ENCODE peak calls at places on chromosome 19, in ten cellular contexts. One of them, this sample, is unnamed.

GRCh38 chr19:47124937-47125668 is 5.5 kb upstream of the SAE1 start:
- DNase-seq in endothelial cell: no peak
- DNase-seq in A549: peak; percentile 86
- DNase-seq in mesothelial cell of epicardium: no peak
- DNase-seq in HCT116: peak; percentile 85
- DNase-seq in Caco-2: peak; percentile 74
- DNase-seq in IMR-90: peak; percentile 78
- DNase-seq in fibroblast of lung: peak; percentile 69
- DNase-seq in HFFc6: peak; percentile 74
- DNase-seq in omental fat pad: no peak
- DNase-seq in this sample: no peak

GRCh38 chr19:49421039-49421877 is 2.0 kb downstream of the PTH2 start:
- DNase-seq in Caco-2: peak; percentile 87
- DNase-seq in omental fat pad: peak; percentile 40
- DNase-seq in endothelial cell: peak; percentile 69
- DNase-seq in A549: no peak
- DNase-seq in IMR-90: peak; percentile 17
- DNase-seq in HCT116: no peak
- DNase-seq in mesothelial cell of epicardium: peak; percentile 74
- DNase-seq in fibroblast of lung: peak; percentile 44
- DNase-seq in HFFc6: no peak
- DNase-seq in this sample: no peak

GRCh38 chr19:6800991-6801396 is 28.5 kb downstream of the VAV1 start:
- DNase-seq in fibroblast of lung: peak; percentile 89
- DNase-seq in A549: peak; percentile 58
- DNase-seq in mesothelial cell of epicardium: no peak
- DNase-seq in HFFc6: peak; percentile 46
- DNase-seq in IMR-90: peak; percentile 38
- DNase-seq in omental fat pad: no peak
- DNase-seq in endothelial cell: no peak
- DNase-seq in HCT116: peak; percentile 39
- DNase-seq in Caco-2: no peak
- DNase-seq in this sample: peak; percentile 19

GRCh38 chr19:42693760-42694350 is 46.4 kb downstream of the PSG3 start:
- DNase-seq in fibroblast of lung: peak; percentile 33
- DNase-seq in HFFc6: peak; percentile 39
- DNase-seq in mesothelial cell of epicardium: no peak
- DNase-seq in IMR-90: peak; percentile 46
- DNase-seq in HCT116: peak; percentile 41
- DNase-seq in A549: peak; percentile 98
- DNase-seq in omental fat pad: no peak
- DNase-seq in Caco-2: peak; percentile 69
- DNase-seq in endothelial cell: peak; percentile 57
- DNase-seq in this sample: no peak

GRCh38 chr19:48670699-48671455 is 1.9 kb downstream of the NTN5 start:
- DNase-seq in IMR-90: no peak
- DNase-seq in fibroblast of lung: no peak
- DNase-seq in HFFc6: no peak
- DNase-seq in omental fat pad: no peak
- DNase-seq in HCT116: no peak
- DNase-seq in A549: no peak
- DNase-seq in mesothelial cell of epicardium: no peak
- DNase-seq in endothelial cell: no peak
- DNase-seq in Caco-2: no peak
- DNase-seq in this sample: no peak

GRCh38 chr19:28258794-28259193 is 954.2 kb downstream of the UQCRFS1 start:
- DNase-seq in omental fat pad: no peak
- DNase-seq in A549: no peak
- DNase-seq in IMR-90: no peak
- DNase-seq in HFFc6: no peak
- DNase-seq in endothelial cell: no peak
- DNase-seq in Caco-2: no peak
- DNase-seq in HCT116: no peak
- DNase-seq in fibroblast of lung: no peak
- DNase-seq in mesothelial cell of epicardium: no peak
- DNase-seq in this sample: no peak

GRCh38 chr19:49786432-49786831 is 19.6 kb downstream of the AP2A1 start:
- DNase-seq in IMR-90: peak; percentile 53
- DNase-seq in Caco-2: peak; percentile 52
- DNase-seq in endothelial cell: no peak
- DNase-seq in HCT116: no peak
- DNase-seq in fibroblast of lung: peak; percentile 41
- DNase-seq in A549: peak; percentile 70
- DNase-seq in HFFc6: peak; percentile 35
- DNase-seq in omental fat pad: no peak
- DNase-seq in mesothelial cell of epicardium: no peak
- DNase-seq in this sample: no peak

GRCh38 chr19:1725100-1726064 is 27.9 kb upstream of the ONECUT3 start:
- DNase-seq in IMR-90: peak; percentile 28
- DNase-seq in HFFc6: no peak
- DNase-seq in mesothelial cell of epicardium: peak; percentile 55
- DNase-seq in A549: peak; percentile 85
- DNase-seq in omental fat pad: no peak
- DNase-seq in fibroblast of lung: peak; percentile 37
- DNase-seq in endothelial cell: peak; percentile 76
- DNase-seq in Caco-2: peak; percentile 72
- DNase-seq in HCT116: no peak
- DNase-seq in this sample: no peak

GRCh38 chr19:44903602-44904425 is 1.8 kb upstream of the APOE start:
- DNase-seq in endothelial cell: peak; percentile 87
- DNase-seq in Caco-2: peak; percentile 89
- DNase-seq in HCT116: no peak
- DNase-seq in IMR-90: peak; percentile 49
- DNase-seq in A549: peak; percentile 79
- DNase-seq in mesothelial cell of epicardium: peak; percentile 89
- DNase-seq in fibroblast of lung: peak; percentile 36
- DNase-seq in omental fat pad: peak; percentile 85
- DNase-seq in HFFc6: peak; percentile 38
- DNase-seq in this sample: peak; percentile 79

GRCh38 chr19:5677156-5677555 is 3.2 kb downstream of the MICOS13 start:
- DNase-seq in endothelial cell: no peak
- DNase-seq in A549: no peak
- DNase-seq in fibroblast of lung: no peak
- DNase-seq in HFFc6: no peak
- DNase-seq in IMR-90: no peak
- DNase-seq in mesothelial cell of epicardium: no peak
- DNase-seq in Caco-2: no peak
- DNase-seq in HCT116: no peak
- DNase-seq in omental fat pad: no peak
- DNase-seq in this sample: no peak

GRCh38 chr19:6056282-6056741 is 54.0 kb downstream of the RFX2 start:
- DNase-seq in A549: no peak
- DNase-seq in fibroblast of lung: no peak
- DNase-seq in endothelial cell: no peak
- DNase-seq in Caco-2: peak; percentile 70
- DNase-seq in mesothelial cell of epicardium: no peak
- DNase-seq in HFFc6: no peak
- DNase-seq in omental fat pad: peak; percentile 23
- DNase-seq in HCT116: no peak
- DNase-seq in IMR-90: no peak
- DNase-seq in this sample: peak; percentile 13

GRCh38 chr19:7926727-7927604 is 1.0 kb upstream of the CTXN1 start:
- DNase-seq in endothelial cell: no peak
- DNase-seq in HCT116: no peak
- DNase-seq in IMR-90: no peak
- DNase-seq in mesothelial cell of epicardium: no peak
- DNase-seq in HFFc6: no peak
- DNase-seq in fibroblast of lung: no peak
- DNase-seq in omental fat pad: no peak
- DNase-seq in Caco-2: no peak
- DNase-seq in A549: no peak
- DNase-seq in this sample: no peak

DNA sequence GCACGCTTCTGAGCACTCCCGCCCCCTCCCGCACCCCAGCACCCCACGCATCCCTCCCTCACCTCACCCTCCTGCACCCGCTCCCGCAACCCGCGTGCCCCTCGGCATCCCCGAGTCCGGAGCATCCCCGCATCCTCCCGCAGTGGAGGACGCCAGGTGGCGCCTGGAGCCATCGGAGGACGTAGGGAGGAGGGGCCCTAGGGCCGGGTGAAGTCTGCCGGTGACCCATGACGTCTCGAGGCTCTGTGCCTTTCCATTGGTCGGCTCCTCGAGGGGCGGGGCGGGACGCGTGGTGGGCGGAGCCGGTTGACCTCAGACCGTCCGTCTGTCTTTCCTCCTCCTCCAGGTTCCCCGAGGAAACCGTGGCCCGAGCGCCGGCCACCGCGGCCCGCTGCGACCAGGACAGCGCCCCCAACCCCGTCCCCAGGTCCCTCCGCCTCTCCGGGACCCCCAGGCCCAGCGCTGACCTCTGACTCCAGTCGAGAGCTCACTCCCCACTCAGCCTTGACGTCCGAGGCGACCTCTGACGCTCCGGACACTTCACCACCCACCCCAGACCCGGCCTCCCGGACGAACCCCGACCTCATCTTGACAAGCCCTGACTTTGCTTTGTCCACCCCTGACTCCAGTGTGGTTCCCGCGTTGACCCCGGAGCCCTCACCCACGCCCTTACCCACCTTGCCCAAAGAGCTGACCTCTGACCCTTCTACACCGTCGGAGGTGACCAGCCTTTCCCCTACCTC is 19.9 kb downstream of the SBK2 start:
- DNase-seq in endothelial cell: peak; percentile 93
- DNase-seq in IMR-90: peak; percentile 91
- DNase-seq in omental fat pad: peak; percentile 82
- DNase-seq in Caco-2: peak; percentile 97
- DNase-seq in mesothelial cell of epicardium: peak; percentile 94
- DNase-seq in fibroblast of lung: peak; percentile 81
- DNase-seq in HFFc6: peak; percentile 91
- DNase-seq in A549: peak; percentile 100
- DNase-seq in HCT116: peak; percentile 87
- DNase-seq in this sample: peak; percentile 91
- TF ChIP-seq CTCF in endothelial cell: peak; percentile 46
- TF ChIP-seq CTCF in IMR-90: peak; percentile 95
- TF ChIP-seq CTCF in omental fat pad: no peak
- TF ChIP-seq CTCF in Caco-2: peak; percentile 98
- TF ChIP-seq CTCF in mesothelial cell of epicardium: peak; percentile 71
- TF ChIP-seq CTCF in fibroblast of lung: peak; percentile 90
- TF ChIP-seq CTCF in HFFc6: peak; percentile 86
- TF ChIP-seq CTCF in A549: peak; percentile 97
- TF ChIP-seq CTCF in HCT116: peak; percentile 79
- TF ChIP-seq CTCF in this sample: peak; percentile 74

DNA sequence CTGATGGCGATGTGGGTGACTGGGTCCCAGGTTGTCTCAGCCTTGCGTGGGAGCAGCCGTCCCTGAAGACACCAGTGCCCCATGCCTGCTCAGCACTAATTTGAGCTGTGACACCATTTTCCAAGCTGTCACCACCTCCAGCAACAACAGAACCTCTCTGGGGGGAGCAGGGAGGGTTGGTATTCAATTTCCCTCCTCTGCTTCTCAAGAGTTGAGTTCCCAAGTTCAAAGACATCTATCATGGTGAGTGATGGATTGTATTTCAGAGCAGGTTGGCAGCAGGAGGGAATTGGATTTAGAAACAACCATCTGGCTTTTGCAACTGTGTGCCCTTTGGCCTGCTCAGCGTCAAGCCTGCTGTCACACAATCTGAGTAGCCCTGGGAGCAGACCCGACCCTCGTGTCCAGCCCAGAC is 46.9 kb upstream of the UQCRFS1 start:
- DNase-seq in endothelial cell: no peak
- DNase-seq in IMR-90: no peak
- DNase-seq in mesothelial cell of epicardium: no peak
- DNase-seq in omental fat pad: no peak
- DNase-seq in HFFc6: no peak
- DNase-seq in HCT116: no peak
- DNase-seq in fibroblast of lung: no peak
- DNase-seq in Caco-2: no peak
- DNase-seq in A549: no peak
- DNase-seq in this sample: no peak
- TF ChIP-seq CTCF in endothelial cell: no peak
- TF ChIP-seq CTCF in IMR-90: no peak
- TF ChIP-seq CTCF in mesothelial cell of epicardium: no peak
- TF ChIP-seq CTCF in omental fat pad: no peak
- TF ChIP-seq CTCF in HFFc6: no peak
- TF ChIP-seq CTCF in HCT116: no peak
- TF ChIP-seq CTCF in fibroblast of lung: no peak
- TF ChIP-seq CTCF in Caco-2: no peak
- TF ChIP-seq CTCF in A549: no peak
- TF ChIP-seq CTCF in this sample: no peak

GRCh38 chr19:52296773-52297600 is at the start of gene ZNF480:
- DNase-seq in IMR-90: peak; percentile 73
- DNase-seq in HCT116: peak; percentile 18
- DNase-seq in omental fat pad: peak; percentile 72
- DNase-seq in endothelial cell: peak; percentile 76
- DNase-seq in fibroblast of lung: peak; percentile 78
- DNase-seq in A549: peak; percentile 63
- DNase-seq in Caco-2: peak; percentile 74
- DNase-seq in HFFc6: peak; percentile 64
- DNase-seq in mesothelial cell of epicardium: peak; percentile 83
- DNase-seq in this sample: peak; percentile 87
- TF ChIP-seq CTCF in IMR-90: peak; percentile 13
- TF ChIP-seq CTCF in HCT116: peak; percentile 7
- TF ChIP-seq CTCF in omental fat pad: no peak
- TF ChIP-seq CTCF in endothelial cell: no peak
- TF ChIP-seq CTCF in fibroblast of lung: no peak
- TF ChIP-seq CTCF in A549: no peak
- TF ChIP-seq CTCF in Caco-2: no peak
- TF ChIP-seq CTCF in HFFc6: peak; percentile 32
- TF ChIP-seq CTCF in mesothelial cell of epicardium: no peak
- TF ChIP-seq CTCF in this sample: no peak

GRCh38 chr19:55676384-55676783 is 1.4 kb downstream of the EPN1 start:
- DNase-seq in A549: no peak
- DNase-seq in fibroblast of lung: peak; percentile 10
- DNase-seq in IMR-90: peak; percentile 13
- DNase-seq in omental fat pad: no peak
- DNase-seq in mesothelial cell of epicardium: no peak
- DNase-seq in HCT116: no peak
- DNase-seq in endothelial cell: no peak
- DNase-seq in Caco-2: no peak
- DNase-seq in HFFc6: peak; percentile 30
- DNase-seq in this sample: no peak
- TF ChIP-seq CTCF in A549: no peak
- TF ChIP-seq CTCF in fibroblast of lung: no peak
- TF ChIP-seq CTCF in IMR-90: peak; percentile 19
- TF ChIP-seq CTCF in omental fat pad: no peak
- TF ChIP-seq CTCF in mesothelial cell of epicardium: no peak
- TF ChIP-seq CTCF in HCT116: peak; percentile 51
- TF ChIP-seq CTCF in endothelial cell: no peak
- TF ChIP-seq CTCF in Caco-2: no peak
- TF ChIP-seq CTCF in HFFc6: peak; percentile 53
- TF ChIP-seq CTCF in this sample: no peak